ENCODE peak calls at places on chromosomes 1 and 21, in six cellular contexts. U, X, J, D, C and E are unnamed samples.

GRCh38 chr1:59057211-59057694 is 239.6 kb upstream of the FGGY start:
- DNase-seq in J (no peak), D (peak), C (no peak), U (peak), X (peak), E (no peak)

GRCh38 chr1:18464665-18465050 is 16.1 kb upstream of the KLHDC7A start:
- DNase-seq in X (no peak), U (no peak), D (peak), J (no peak), C (no peak), E (no peak)

GRCh38 chr1:61397915-61398314 is 315.6 kb downstream of the NFIA start:
- DNase-seq in J (no peak), U (no peak), D (no peak), C (no peak), X (no peak), E (no peak)

GRCh38 chr1:235776396-235776795 is 90.3 kb downstream of the LYST start:
- DNase-seq in U (no peak), C (no peak), X (no peak), D (no peak), J (no peak), E (no peak)

GRCh38 chr21:27422435-27422834 is 455.5 kb upstream of the ADAMTS5 start:
- DNase-seq in U (no peak), X (no peak), D (no peak), C (no peak), J (no peak), E (no peak)

GRCh38 chr1:201329286-201329685 is 46.0 kb downstream of the PKP1 start:
- DNase-seq in D (no peak), X (no peak), C (no peak), U (no peak), J (no peak), E (no peak)

GRCh38 chr1:112322983-112323678 is 72.9 kb upstream of the CTTNBP2NL start:
- DNase-seq in C (no peak), J (no peak), D (no peak), X (no peak), U (no peak), E (no peak)

GRCh38 chr1:147641695-147642592 is 28.4 kb downstream of the ACP6 start:
- DNase-seq in J (peak), X (no peak), C (peak), U (peak), D (no peak), E (peak)

GRCh38 chr1:151542710-151543129 is 2.6 kb downstream of the TUFT1 start:
- DNase-seq in D (no peak), C (peak), X (no peak), J (no peak), U (no peak), E (no peak)

GRCh38 chr1:155598842-155599331 is 11.1 kb upstream of the MSTO1 start:
- DNase-seq in J (no peak), C (no peak), D (no peak), U (no peak), X (peak), E (peak)

GRCh38 chr1:64100791-64101190 is 102.6 kb upstream of the UBE2U start:
- DNase-seq in U (no peak), J (no peak), C (no peak), D (no peak), X (no peak), E (no peak)

GRCh38 chr1:36517019-36517387 is 34.3 kb upstream of the CSF3R start:
- DNase-seq in X (no peak), D (no peak), C (no peak), U (no peak), J (no peak), E (no peak)

GRCh38 chr1:183804916-183805734 is at the start of gene RGL1:
- DNase-seq in C (peak), J (peak), U (peak), D (peak), X (no peak), E (peak)

GRCh38 chr1:56547977-56548376 is 31.4 kb downstream of the PLPP3 start:
- DNase-seq in J (no peak), D (no peak), U (no peak), X (no peak), C (no peak), E (no peak)